ENCODE peak calls at places on chromosomes 3 and 15, in eight cellular contexts. One of them, this sample, is unnamed.

GRCh38 chr15:55289011-55289572 is 521 bp downstream of the RAB27A start:
- DNase-seq in HTR-8/SVneo: no peak
- DNase-seq in stimulated activated CD4-positive, alpha-beta T cell treated with anti-CD3 and anti-CD28 coated beads, Interleukin-2, amount 100 ng/mL, for 24 hours: peak; percentile 53
- DNase-seq in EL: peak; percentile 30
- DNase-seq in GM12865: peak; percentile 34
- DNase-seq in lung microvascular endothelial cell: peak; percentile 42
- DNase-seq in GM13976: peak; percentile 34
- DNase-seq in H54: no peak
- DNase-seq in this sample: peak; percentile 12

GRCh38 chr3:102529452-102529851 is 94.6 kb downstream of the ZPLD1 start:
- DNase-seq in GM13976: no peak
- DNase-seq in stimulated activated CD4-positive, alpha-beta T cell treated with anti-CD3 and anti-CD28 coated beads, Interleukin-2, amount 100 ng/mL, for 24 hours: no peak
- DNase-seq in HTR-8/SVneo: no peak
- DNase-seq in lung microvascular endothelial cell: peak; percentile 3
- DNase-seq in GM12865: peak; percentile 11
- DNase-seq in EL: peak; percentile 1
- DNase-seq in H54: no peak
- DNase-seq in this sample: peak; percentile 41

GRCh38 chr3:107430214-107431047 is 53.2 kb downstream of the CCDC54 start:
- DNase-seq in lung microvascular endothelial cell: peak; percentile 26
- DNase-seq in HTR-8/SVneo: no peak
- DNase-seq in GM12865: no peak
- DNase-seq in GM13976: peak; percentile 21
- DNase-seq in stimulated activated CD4-positive, alpha-beta T cell treated with anti-CD3 and anti-CD28 coated beads, Interleukin-2, amount 100 ng/mL, for 24 hours: peak; percentile 18
- DNase-seq in EL: peak; percentile 21
- DNase-seq in H54: no peak
- DNase-seq in this sample: no peak

GRCh38 chr3:125037498-125038150 is 18.2 kb downstream of the HEG1 start:
- DNase-seq in GM13976: no peak
- DNase-seq in GM12865: no peak
- DNase-seq in EL: no peak
- DNase-seq in stimulated activated CD4-positive, alpha-beta T cell treated with anti-CD3 and anti-CD28 coated beads, Interleukin-2, amount 100 ng/mL, for 24 hours: no peak
- DNase-seq in lung microvascular endothelial cell: no peak
- DNase-seq in H54: no peak
- DNase-seq in HTR-8/SVneo: no peak
- DNase-seq in this sample: no peak

GRCh38 chr3:21645121-21645897 is 105.7 kb downstream of the ZNF385D start:
- DNase-seq in EL: peak; percentile 19
- DNase-seq in GM13976: no peak
- DNase-seq in lung microvascular endothelial cell: no peak
- DNase-seq in H54: no peak
- DNase-seq in GM12865: no peak
- DNase-seq in stimulated activated CD4-positive, alpha-beta T cell treated with anti-CD3 and anti-CD28 coated beads, Interleukin-2, amount 100 ng/mL, for 24 hours: no peak
- DNase-seq in HTR-8/SVneo: no peak
- DNase-seq in this sample: no peak

GRCh38 chr3:169243122-169243521 is 420.4 kb downstream of the MECOM start:
- DNase-seq in GM13976: no peak
- DNase-seq in HTR-8/SVneo: peak; percentile 3
- DNase-seq in stimulated activated CD4-positive, alpha-beta T cell treated with anti-CD3 and anti-CD28 coated beads, Interleukin-2, amount 100 ng/mL, for 24 hours: no peak
- DNase-seq in H54: no peak
- DNase-seq in lung microvascular endothelial cell: peak; percentile 65
- DNase-seq in GM12865: no peak
- DNase-seq in EL: peak; percentile 8
- DNase-seq in this sample: peak; percentile 49

GRCh38 chr3:182629521-182629920 is 163.8 kb upstream of the ATP11B start:
- DNase-seq in H54: no peak
- DNase-seq in EL: no peak
- DNase-seq in GM13976: no peak
- DNase-seq in HTR-8/SVneo: no peak
- DNase-seq in stimulated activated CD4-positive, alpha-beta T cell treated with anti-CD3 and anti-CD28 coated beads, Interleukin-2, amount 100 ng/mL, for 24 hours: no peak
- DNase-seq in GM12865: no peak
- DNase-seq in lung microvascular endothelial cell: no peak
- DNase-seq in this sample: no peak

GRCh38 chr3:184196536-184196935 is 10.5 kb downstream of the ABCF3 start:
- DNase-seq in H54: no peak
- DNase-seq in EL: peak; percentile 16
- DNase-seq in HTR-8/SVneo: no peak
- DNase-seq in GM12865: no peak
- DNase-seq in stimulated activated CD4-positive, alpha-beta T cell treated with anti-CD3 and anti-CD28 coated beads, Interleukin-2, amount 100 ng/mL, for 24 hours: no peak
- DNase-seq in lung microvascular endothelial cell: no peak
- DNase-seq in GM13976: no peak
- DNase-seq in this sample: no peak

GRCh38 chr3:128907706-128908445 is 28.5 kb downstream of the ACAD9 start:
- DNase-seq in EL: no peak
- DNase-seq in H54: no peak
- DNase-seq in GM13976: no peak
- DNase-seq in lung microvascular endothelial cell: no peak
- DNase-seq in HTR-8/SVneo: no peak
- DNase-seq in stimulated activated CD4-positive, alpha-beta T cell treated with anti-CD3 and anti-CD28 coated beads, Interleukin-2, amount 100 ng/mL, for 24 hours: no peak
- DNase-seq in GM12865: no peak
- DNase-seq in this sample: no peak

GRCh38 chr3:31918179-31919165 is 62.6 kb downstream of the OSBPL10 start:
- DNase-seq in GM12865: peak; percentile 39
- DNase-seq in H54: no peak
- DNase-seq in stimulated activated CD4-positive, alpha-beta T cell treated with anti-CD3 and anti-CD28 coated beads, Interleukin-2, amount 100 ng/mL, for 24 hours: no peak
- DNase-seq in EL: peak; percentile 4
- DNase-seq in GM13976: peak; percentile 59
- DNase-seq in lung microvascular endothelial cell: peak; percentile 34
- DNase-seq in HTR-8/SVneo: no peak
- DNase-seq in this sample: no peak

GRCh38 chr3:31077021-31077601 is 182.7 kb upstream of the GADL1 start:
- DNase-seq in stimulated activated CD4-positive, alpha-beta T cell treated with anti-CD3 and anti-CD28 coated beads, Interleukin-2, amount 100 ng/mL, for 24 hours: peak; percentile 40
- DNase-seq in EL: peak; percentile 91
- DNase-seq in H54: peak; percentile 52
- DNase-seq in lung microvascular endothelial cell: peak; percentile 92
- DNase-seq in HTR-8/SVneo: peak; percentile 37
- DNase-seq in GM13976: no peak
- DNase-seq in GM12865: peak; percentile 7
- DNase-seq in this sample: no peak

GRCh38 chr3:64983583-64984359 is 296.0 kb upstream of the ADAMTS9 start:
- DNase-seq in EL: no peak
- DNase-seq in HTR-8/SVneo: no peak
- DNase-seq in GM13976: no peak
- DNase-seq in lung microvascular endothelial cell: no peak
- DNase-seq in GM12865: no peak
- DNase-seq in stimulated activated CD4-positive, alpha-beta T cell treated with anti-CD3 and anti-CD28 coated beads, Interleukin-2, amount 100 ng/mL, for 24 hours: no peak
- DNase-seq in H54: no peak
- DNase-seq in this sample: no peak

GRCh38 chr15:26635105-26635504 is 137.8 kb downstream of the GABRB3 start:
- DNase-seq in GM12865: no peak
- DNase-seq in HTR-8/SVneo: no peak
- DNase-seq in EL: no peak
- DNase-seq in H54: no peak
- DNase-seq in lung microvascular endothelial cell: no peak
- DNase-seq in GM13976: no peak
- DNase-seq in stimulated activated CD4-positive, alpha-beta T cell treated with anti-CD3 and anti-CD28 coated beads, Interleukin-2, amount 100 ng/mL, for 24 hours: no peak
- DNase-seq in this sample: no peak

GRCh38 chr3:101325393-101326134 is 5.2 kb upstream of the IMPG2 start:
- DNase-seq in GM12865: no peak
- DNase-seq in GM13976: no peak
- DNase-seq in EL: no peak
- DNase-seq in lung microvascular endothelial cell: no peak
- DNase-seq in HTR-8/SVneo: no peak
- DNase-seq in H54: no peak
- DNase-seq in stimulated activated CD4-positive, alpha-beta T cell treated with anti-CD3 and anti-CD28 coated beads, Interleukin-2, amount 100 ng/mL, for 24 hours: no peak
- DNase-seq in this sample: no peak

GRCh38 chr3:38634133-38634532 is 15.4 kb downstream of the SCN5A start:
- DNase-seq in HTR-8/SVneo: peak; percentile 51
- DNase-seq in H54: peak; percentile 56
- DNase-seq in EL: peak; percentile 74
- DNase-seq in lung microvascular endothelial cell: peak; percentile 39
- DNase-seq in GM12865: no peak
- DNase-seq in GM13976: no peak
- DNase-seq in stimulated activated CD4-positive, alpha-beta T cell treated with anti-CD3 and anti-CD28 coated beads, Interleukin-2, amount 100 ng/mL, for 24 hours: no peak
- DNase-seq in this sample: no peak

GRCh38 chr3:16369885-16370284 is 104.9 kb downstream of the OXNAD1 start:
- DNase-seq in GM13976: no peak
- DNase-seq in GM12865: no peak
- DNase-seq in EL: no peak
- DNase-seq in stimulated activated CD4-positive, alpha-beta T cell treated with anti-CD3 and anti-CD28 coated beads, Interleukin-2, amount 100 ng/mL, for 24 hours: no peak
- DNase-seq in HTR-8/SVneo: no peak
- DNase-seq in lung microvascular endothelial cell: no peak
- DNase-seq in H54: no peak
- DNase-seq in this sample: no peak

GRCh38 chr15:65833501-65834220 is 35.6 kb upstream of the RAB11A start:
- DNase-seq in HTR-8/SVneo: no peak
- DNase-seq in lung microvascular endothelial cell: peak; percentile 27
- DNase-seq in EL: no peak
- DNase-seq in H54: no peak
- DNase-seq in GM13976: no peak
- DNase-seq in stimulated activated CD4-positive, alpha-beta T cell treated with anti-CD3 and anti-CD28 coated beads, Interleukin-2, amount 100 ng/mL, for 24 hours: peak; percentile 40
- DNase-seq in GM12865: peak; percentile 67
- DNase-seq in this sample: no peak

GRCh38 chr3:112327371-112327951 is 5.5 kb upstream of the CD200 start:
- DNase-seq in GM13976: peak; percentile 59
- DNase-seq in stimulated activated CD4-positive, alpha-beta T cell treated with anti-CD3 and anti-CD28 coated beads, Interleukin-2, amount 100 ng/mL, for 24 hours: no peak
- DNase-seq in EL: peak; percentile 56
- DNase-seq in H54: peak; percentile 12
- DNase-seq in lung microvascular endothelial cell: peak; percentile 67
- DNase-seq in GM12865: peak; percentile 88
- DNase-seq in HTR-8/SVneo: peak; percentile 65
- DNase-seq in this sample: peak; percentile 32

GRCh38 chr3:172606021-172606420 is 82.8 kb upstream of the TNFSF10 start:
- DNase-seq in stimulated activated CD4-positive, alpha-beta T cell treated with anti-CD3 and anti-CD28 coated beads, Interleukin-2, amount 100 ng/mL, for 24 hours: no peak
- DNase-seq in GM13976: no peak
- DNase-seq in GM12865: no peak
- DNase-seq in HTR-8/SVneo: no peak
- DNase-seq in EL: peak; percentile 79
- DNase-seq in lung microvascular endothelial cell: peak; percentile 73
- DNase-seq in H54: no peak
- DNase-seq in this sample: no peak

GRCh38 chr15:34365073-34365825 is 1.7 kb downstream of the LPCAT4 start:
- DNase-seq in EL: no peak
- DNase-seq in H54: no peak
- DNase-seq in GM12865: peak; percentile 62
- DNase-seq in stimulated activated CD4-positive, alpha-beta T cell treated with anti-CD3 and anti-CD28 coated beads, Interleukin-2, amount 100 ng/mL, for 24 hours: no peak
- DNase-seq in GM13976: peak; percentile 49
- DNase-seq in lung microvascular endothelial cell: peak; percentile 12
- DNase-seq in HTR-8/SVneo: no peak
- DNase-seq in this sample: no peak

GRCh38 chr3:194318511-194319161 is 32.5 kb downstream of the CPN2 start:
- DNase-seq in GM13976: no peak
- DNase-seq in lung microvascular endothelial cell: no peak
- DNase-seq in stimulated activated CD4-positive, alpha-beta T cell treated with anti-CD3 and anti-CD28 coated beads, Interleukin-2, amount 100 ng/mL, for 24 hours: no peak
- DNase-seq in EL: no peak
- DNase-seq in GM12865: no peak
- DNase-seq in H54: no peak
- DNase-seq in HTR-8/SVneo: no peak
- DNase-seq in this sample: no peak

GRCh38 chr15:90030376-90030775 is 29.3 kb downstream of the ZNF710 start:
- DNase-seq in HTR-8/SVneo: no peak
- DNase-seq in GM12865: no peak
- DNase-seq in GM13976: no peak
- DNase-seq in EL: no peak
- DNase-seq in lung microvascular endothelial cell: no peak
- DNase-seq in stimulated activated CD4-positive, alpha-beta T cell treated with anti-CD3 and anti-CD28 coated beads, Interleukin-2, amount 100 ng/mL, for 24 hours: no peak
- DNase-seq in H54: no peak
- DNase-seq in this sample: no peak

GRCh38 chr3:193148678-193149473 is 92.1 kb upstream of the PLAAT1 start:
- DNase-seq in GM13976: no peak
- DNase-seq in lung microvascular endothelial cell: no peak
- DNase-seq in GM12865: no peak
- DNase-seq in stimulated activated CD4-positive, alpha-beta T cell treated with anti-CD3 and anti-CD28 coated beads, Interleukin-2, amount 100 ng/mL, for 24 hours: no peak
- DNase-seq in HTR-8/SVneo: no peak
- DNase-seq in EL: no peak
- DNase-seq in H54: no peak
- DNase-seq in this sample: no peak

GRCh38 chr15:59199775-59200465 is 6.7 kb upstream of the LDHAL6B start:
- DNase-seq in EL: peak; percentile 78
- DNase-seq in GM12865: no peak
- DNase-seq in H54: peak; percentile 26
- DNase-seq in stimulated activated CD4-positive, alpha-beta T cell treated with anti-CD3 and anti-CD28 coated beads, Interleukin-2, amount 100 ng/mL, for 24 hours: no peak
- DNase-seq in GM13976: no peak
- DNase-seq in lung microvascular endothelial cell: peak; percentile 69
- DNase-seq in HTR-8/SVneo: peak; percentile 67
- DNase-seq in this sample: peak; percentile 8

GRCh38 chr3:4670352-4670751 is 177.2 kb downstream of the ITPR1 start:
- DNase-seq in GM13976: no peak
- DNase-seq in EL: peak; percentile 19
- DNase-seq in GM12865: peak; percentile 10
- DNase-seq in HTR-8/SVneo: peak; percentile 32
- DNase-seq in H54: peak; percentile 19
- DNase-seq in lung microvascular endothelial cell: peak; percentile 20
- DNase-seq in stimulated activated CD4-positive, alpha-beta T cell treated with anti-CD3 and anti-CD28 coated beads, Interleukin-2, amount 100 ng/mL, for 24 hours: no peak
- DNase-seq in this sample: peak; percentile 52

GRCh38 chr3:150825916-150826377 is 63.0 kb upstream of the SIAH2 start:
- DNase-seq in GM12865: no peak
- DNase-seq in lung microvascular endothelial cell: no peak
- DNase-seq in EL: no peak
- DNase-seq in GM13976: no peak
- DNase-seq in HTR-8/SVneo: no peak
- DNase-seq in stimulated activated CD4-positive, alpha-beta T cell treated with anti-CD3 and anti-CD28 coated beads, Interleukin-2, amount 100 ng/mL, for 24 hours: no peak
- DNase-seq in H54: no peak
- DNase-seq in this sample: no peak

GRCh38 chr15:64740361-64741170 is 34.8 kb downstream of the RBPMS2 start:
- DNase-seq in GM12865: peak; percentile 55
- DNase-seq in lung microvascular endothelial cell: peak; percentile 69
- DNase-seq in EL: peak; percentile 49
- DNase-seq in H54: peak; percentile 19
- DNase-seq in GM13976: peak; percentile 74
- DNase-seq in stimulated activated CD4-positive, alpha-beta T cell treated with anti-CD3 and anti-CD28 coated beads, Interleukin-2, amount 100 ng/mL, for 24 hours: no peak
- DNase-seq in HTR-8/SVneo: no peak
- DNase-seq in this sample: no peak

GRCh38 chr3:50806806-50807205 is 132.1 kb downstream of the DOCK3 start:
- DNase-seq in H54: peak; percentile 37
- DNase-seq in HTR-8/SVneo: no peak
- DNase-seq in stimulated activated CD4-positive, alpha-beta T cell treated with anti-CD3 and anti-CD28 coated beads, Interleukin-2, amount 100 ng/mL, for 24 hours: no peak
- DNase-seq in EL: no peak
- DNase-seq in GM12865: no peak
- DNase-seq in GM13976: no peak
- DNase-seq in lung microvascular endothelial cell: no peak
- DNase-seq in this sample: no peak

GRCh38 chr3:69505770-69506407 is 120.0 kb upstream of the FRMD4B start:
- DNase-seq in GM12865: no peak
- DNase-seq in GM13976: no peak
- DNase-seq in H54: no peak
- DNase-seq in lung microvascular endothelial cell: no peak
- DNase-seq in HTR-8/SVneo: no peak
- DNase-seq in EL: no peak
- DNase-seq in stimulated activated CD4-positive, alpha-beta T cell treated with anti-CD3 and anti-CD28 coated beads, Interleukin-2, amount 100 ng/mL, for 24 hours: no peak
- DNase-seq in this sample: no peak

GRCh38 chr15:40360015-40360414 is 2.0 kb downstream of the DISP2 start:
- DNase-seq in stimulated activated CD4-positive, alpha-beta T cell treated with anti-CD3 and anti-CD28 coated beads, Interleukin-2, amount 100 ng/mL, for 24 hours: no peak
- DNase-seq in lung microvascular endothelial cell: no peak
- DNase-seq in H54: no peak
- DNase-seq in EL: no peak
- DNase-seq in GM12865: no peak
- DNase-seq in GM13976: no peak
- DNase-seq in HTR-8/SVneo: no peak
- DNase-seq in this sample: no peak

GRCh38 chr3:190058486-190059241 is 62.0 kb downstream of the P3H2 start:
- DNase-seq in stimulated activated CD4-positive, alpha-beta T cell treated with anti-CD3 and anti-CD28 coated beads, Interleukin-2, amount 100 ng/mL, for 24 hours: no peak
- DNase-seq in lung microvascular endothelial cell: peak; percentile 37
- DNase-seq in GM13976: no peak
- DNase-seq in EL: peak; percentile 65
- DNase-seq in GM12865: no peak
- DNase-seq in H54: no peak
- DNase-seq in HTR-8/SVneo: no peak
- DNase-seq in this sample: no peak

GRCh38 chr3:20103731-20104130 is 63.5 kb downstream of the KAT2B start:
- DNase-seq in H54: no peak
- DNase-seq in stimulated activated CD4-positive, alpha-beta T cell treated with anti-CD3 and anti-CD28 coated beads, Interleukin-2, amount 100 ng/mL, for 24 hours: no peak
- DNase-seq in GM12865: no peak
- DNase-seq in HTR-8/SVneo: no peak
- DNase-seq in GM13976: no peak
- DNase-seq in lung microvascular endothelial cell: no peak
- DNase-seq in EL: no peak
- DNase-seq in this sample: no peak

GRCh38 chr3:142366434-142366833 is 81.4 kb downstream of the XRN1 start:
- DNase-seq in GM12865: no peak
- DNase-seq in H54: no peak
- DNase-seq in EL: peak; percentile 2
- DNase-seq in GM13976: no peak
- DNase-seq in lung microvascular endothelial cell: no peak
- DNase-seq in HTR-8/SVneo: peak; percentile 11
- DNase-seq in stimulated activated CD4-positive, alpha-beta T cell treated with anti-CD3 and anti-CD28 coated beads, Interleukin-2, amount 100 ng/mL, for 24 hours: no peak
- DNase-seq in this sample: peak; percentile 12

GRCh38 chr3:107817076-107817475 is 273.8 kb downstream of the CD47 start:
- DNase-seq in HTR-8/SVneo: no peak
- DNase-seq in lung microvascular endothelial cell: no peak
- DNase-seq in GM12865: no peak
- DNase-seq in EL: no peak
- DNase-seq in GM13976: no peak
- DNase-seq in H54: no peak
- DNase-seq in stimulated activated CD4-positive, alpha-beta T cell treated with anti-CD3 and anti-CD28 coated beads, Interleukin-2, amount 100 ng/mL, for 24 hours: no peak
- DNase-seq in this sample: no peak